ENCODE peak calls at places on chromosomes 12 and 14, in eight cellular contexts. B, X, D, E, T, N, H and C are unnamed samples.

GRCh38 chr14:36271939-36272907 is 48.2 kb downstream of the MBIP start:
- DNase-seq in B (peak; percentile 4), X (no peak), D (no peak), E (peak; percentile 4), T (peak; percentile 50), N (no peak), H (no peak), C (no peak)

GRCh38 chr12:101414533-101415119 is 7.1 kb upstream of the ARL1 start:
- DNase-seq in B (peak; percentile 76), X (no peak), D (peak; percentile 21), E (peak; percentile 2), T (no peak), N (no peak), H (no peak), C (no peak)

GRCh38 chr12:108833355-108833733 is 24.0 kb downstream of the SSH1 start:
- DNase-seq in B (peak; percentile 85), X (no peak), D (no peak), E (no peak), T (peak; percentile 64), N (no peak), H (no peak), C (no peak)

GRCh38 chr12:62632521-62632920 is 165.9 kb downstream of the MON2 start:
- DNase-seq in B (peak; percentile 56), X (peak; percentile 49), D (peak; percentile 45), E (peak; percentile 35), T (peak; percentile 57), N (peak; percentile 25), H (peak; percentile 61), C (no peak)

GRCh38 chr12:53657041-53657440 is 18.8 kb downstream of the ATP5MC2 start:
- DNase-seq in B (peak; percentile 18), X (no peak), D (no peak), E (no peak), T (no peak), N (no peak), H (no peak), C (no peak)

GRCh38 chr12:53190108-53190729 is 9.5 kb upstream of the CSAD start:
- DNase-seq in B (peak; percentile 70), X (peak; percentile 71), D (peak; percentile 59), E (no peak), T (peak; percentile 60), N (no peak), H (peak; percentile 69), C (no peak)

GRCh38 chr12:62817556-62818271 is 117.2 kb downstream of the PPM1H start:
- DNase-seq in B (peak; percentile 44), X (no peak), D (no peak), E (no peak), T (no peak), N (no peak), H (no peak), C (no peak)

GRCh38 chr12:56011509-56012090 is 9.2 kb upstream of the IKZF4 start:
- DNase-seq in B (peak; percentile 20), X (no peak), D (no peak), E (no peak), T (no peak), N (no peak), H (no peak), C (no peak)

GRCh38 chr12:51751657-51752056 is 96.9 kb downstream of the FIGNL2 start:
- DNase-seq in B (peak; percentile 14), X (no peak), D (no peak), E (no peak), T (no peak), N (no peak), H (no peak), C (no peak)

GRCh38 chr12:75823475-75823874 is 208.1 kb downstream of the PHLDA1 start:
- DNase-seq in B (no peak), X (no peak), D (no peak), E (no peak), T (no peak), N (no peak), H (no peak), C (no peak)

GRCh38 chr14:69999246-69999645 is 120.0 kb downstream of the SMOC1 start:
- DNase-seq in B (peak; percentile 76), X (no peak), D (no peak), E (no peak), T (no peak), N (no peak), H (no peak), C (no peak)

GRCh38 chr12:113889076-113889475 is 77.0 kb downstream of the RBM19 start:
- DNase-seq in B (peak; percentile 1), X (no peak), D (no peak), E (no peak), T (no peak), N (no peak), H (no peak), C (no peak)
- TF ChIP-seq CTCF in B (no peak), X (no peak), D (no peak), E (no peak), T (no peak), N (peak; percentile 15), H (no peak), C (no peak)

GRCh38 chr14:96754162-96754844 is 42.9 kb upstream of the VRK1 start:
- DNase-seq in B (no peak), X (no peak), D (no peak), E (no peak), T (no peak), N (no peak), H (no peak), C (no peak)

GRCh38 chr14:96757456-96757855 is 39.7 kb upstream of the VRK1 start:
- DNase-seq in B (no peak), X (no peak), D (no peak), E (no peak), T (no peak), N (no peak), H (no peak), C (no peak)

GRCh38 chr14:96756745-96757144 is 40.4 kb upstream of the VRK1 start:
- DNase-seq in B (no peak), X (no peak), D (no peak), E (no peak), T (no peak), N (no peak), H (no peak), C (no peak)

GRCh38 chr14:96752594-96752993 is 44.6 kb upstream of the VRK1 start:
- DNase-seq in B (peak; percentile 71), X (no peak), D (no peak), E (no peak), T (no peak), N (no peak), H (no peak), C (no peak)

GRCh38 chr14:96754845-96755184 is 42.4 kb upstream of the VRK1 start:
- DNase-seq in B (peak; percentile 12), X (peak; percentile 24), D (no peak), E (no peak), T (no peak), N (no peak), H (no peak), C (peak; percentile 86)
- TF ChIP-seq CTCF in B (no peak), X (no peak), D (no peak), E (no peak), T (no peak), N (no peak), H (no peak), C (peak; percentile 54)

DNA sequence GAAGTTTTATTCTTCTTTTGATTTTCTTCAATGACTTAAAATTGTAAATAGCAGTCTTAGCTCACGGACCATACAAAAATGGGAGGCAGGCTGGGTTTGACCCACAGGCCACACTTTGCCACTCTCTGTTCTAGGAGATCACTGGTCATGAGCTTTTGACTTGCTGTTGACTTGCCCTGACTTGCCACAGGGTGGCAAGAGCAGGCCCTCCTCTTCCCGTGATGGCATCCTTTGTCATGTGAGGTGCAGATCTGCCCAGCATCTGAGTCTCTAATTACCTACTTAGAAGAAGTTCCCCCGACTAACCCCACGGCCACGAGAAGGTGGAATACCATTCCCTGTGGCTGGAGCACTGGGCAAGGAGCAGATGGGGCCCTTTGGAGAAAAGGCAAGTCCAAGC is 81.0 kb upstream of the SCAF11 start:
- DNase-seq in B (no peak), X (no peak), D (no peak), E (no peak), T (no peak), N (no peak), H (no peak), C (no peak)
- TF ChIP-seq CTCF in B (no peak), X (no peak), D (no peak), E (no peak), T (no peak), N (no peak), H (no peak), C (no peak)

DNA sequence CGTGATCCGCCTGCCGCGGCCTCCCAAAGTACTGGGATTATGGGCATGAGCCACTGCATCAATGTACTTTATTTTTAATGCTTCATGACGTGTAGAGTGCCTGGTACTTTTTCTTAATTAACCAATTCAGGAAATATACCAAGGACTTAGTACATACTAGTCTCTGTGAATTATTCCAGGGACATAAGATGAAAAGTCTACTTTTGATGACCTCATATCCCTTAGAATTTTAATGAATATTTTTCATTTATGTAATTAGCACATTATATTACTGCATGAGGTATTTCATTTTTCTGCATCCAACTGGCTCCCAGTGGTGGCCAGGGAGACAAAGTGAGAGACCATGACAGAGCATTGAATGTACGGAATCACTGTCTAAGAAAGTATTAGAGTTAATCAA is 577.7 kb upstream of the NOVA1 start:
- DNase-seq in B (no peak), X (no peak), D (no peak), E (no peak), T (no peak), N (no peak), H (no peak), C (no peak)
- TF ChIP-seq CTCF in B (no peak), X (no peak), D (no peak), E (no peak), T (no peak), N (no peak), H (no peak), C (no peak)

GRCh38 chr14:28603606-28604005 is 163.0 kb upstream of the FOXG1 start:
- DNase-seq in B (peak; percentile 71), X (no peak), D (no peak), E (no peak), T (no peak), N (no peak), H (no peak), C (no peak)

GRCh38 chr14:28612414-28612813 is 154.2 kb upstream of the FOXG1 start:
- DNase-seq in B (no peak), X (no peak), D (no peak), E (no peak), T (no peak), N (no peak), H (no peak), C (no peak)

GRCh38 chr14:28613526-28613925 is 153.1 kb upstream of the FOXG1 start:
- DNase-seq in B (no peak), X (no peak), D (no peak), E (no peak), T (no peak), N (no peak), H (no peak), C (no peak)

GRCh38 chr14:28608438-28608837 is 158.1 kb upstream of the FOXG1 start:
- DNase-seq in B (peak; percentile 10), X (no peak), D (no peak), E (no peak), T (no peak), N (no peak), H (no peak), C (no peak)

DNA sequence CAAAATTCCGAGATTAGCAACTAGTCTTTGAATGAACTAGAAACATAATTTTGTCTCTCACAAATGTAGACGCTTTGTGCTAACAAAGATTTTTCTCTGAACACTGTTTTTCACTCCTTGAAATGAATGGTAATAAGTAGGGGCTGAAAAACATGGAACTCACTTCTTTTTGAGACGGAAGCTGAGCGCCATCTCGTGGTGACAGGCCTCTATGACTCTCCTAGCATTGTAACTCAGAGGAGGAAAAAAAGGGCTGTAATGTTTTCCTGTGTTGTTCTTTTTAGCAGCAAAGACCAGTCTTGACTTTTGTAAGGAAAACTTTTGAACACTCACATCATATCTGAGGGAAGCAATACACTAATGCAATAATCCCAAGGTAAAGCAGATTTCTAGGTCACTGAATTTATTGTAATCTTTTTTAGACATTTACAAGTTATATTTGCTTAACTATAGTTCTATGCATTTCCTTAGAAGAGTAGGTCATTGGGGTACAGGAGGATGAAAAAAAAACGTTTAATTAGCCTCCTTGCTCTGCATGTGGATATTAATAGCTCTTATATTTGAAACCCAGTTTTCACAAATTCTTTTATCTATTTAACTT is 157.3 kb upstream of the FOXG1 start:
- DNase-seq in B (peak; percentile 68), X (peak; percentile 82), D (peak; percentile 77), E (no peak), T (peak; percentile 50), N (peak; percentile 37), H (no peak), C (no peak)
- TF ChIP-seq CTCF in B (peak; percentile 98), X (peak; percentile 72), D (peak; percentile 85), E (peak; percentile 70), T (peak; percentile 69), N (peak; percentile 61), H (no peak), C (peak; percentile 95)